ENCODE peak calls at places on chromosomes 3 and 15, in seven cellular contexts. One of them, this sample, is unnamed.

GRCh38 chr15:71790081-71790480 is 20.3 kb upstream of the NR2E3 start:
- DNase-seq in Peyer's patch: no peak
- DNase-seq in fibroblast of pulmonary artery: no peak
- DNase-seq in AG09309: no peak
- DNase-seq in sigmoid colon: peak
- DNase-seq in cardiac muscle cell: no peak
- DNase-seq in uterus: no peak
- DNase-seq in this sample: no peak

GRCh38 chr3:65539620-65540019 is 499.1 kb downstream of the MAGI1 start:
- DNase-seq in Peyer's patch: no peak
- DNase-seq in fibroblast of pulmonary artery: no peak
- DNase-seq in AG09309: no peak
- DNase-seq in sigmoid colon: no peak
- DNase-seq in cardiac muscle cell: no peak
- DNase-seq in uterus: no peak
- DNase-seq in this sample: no peak

GRCh38 chr3:4739289-4740236 is 239.7 kb upstream of the BHLHE40 start:
- DNase-seq in Peyer's patch: no peak
- DNase-seq in fibroblast of pulmonary artery: no peak
- DNase-seq in AG09309: no peak
- DNase-seq in sigmoid colon: no peak
- DNase-seq in cardiac muscle cell: no peak
- DNase-seq in uterus: no peak
- DNase-seq in this sample: no peak

GRCh38 chr3:115927210-115927609 is 303.9 kb downstream of the GAP43 start:
- DNase-seq in Peyer's patch: no peak
- DNase-seq in fibroblast of pulmonary artery: peak
- DNase-seq in AG09309: no peak
- DNase-seq in sigmoid colon: no peak
- DNase-seq in cardiac muscle cell: peak
- DNase-seq in uterus: no peak
- DNase-seq in this sample: no peak

GRCh38 chr3:73137736-73138403 is 76.4 kb downstream of the EBLN2 start:
- DNase-seq in Peyer's patch: no peak
- DNase-seq in fibroblast of pulmonary artery: no peak
- DNase-seq in AG09309: no peak
- DNase-seq in sigmoid colon: no peak
- DNase-seq in cardiac muscle cell: no peak
- DNase-seq in uterus: no peak
- DNase-seq in this sample: no peak

GRCh38 chr3:135041586-135041985 is 246.5 kb downstream of the EPHB1 start:
- DNase-seq in Peyer's patch: no peak
- DNase-seq in fibroblast of pulmonary artery: no peak
- DNase-seq in AG09309: no peak
- DNase-seq in sigmoid colon: no peak
- DNase-seq in cardiac muscle cell: no peak
- DNase-seq in uterus: no peak
- DNase-seq in this sample: no peak

GRCh38 chr3:176505878-176506621 is 691.2 kb downstream of the TBL1XR1 start:
- DNase-seq in Peyer's patch: no peak
- DNase-seq in fibroblast of pulmonary artery: no peak
- DNase-seq in AG09309: no peak
- DNase-seq in sigmoid colon: no peak
- DNase-seq in cardiac muscle cell: no peak
- DNase-seq in uterus: no peak
- DNase-seq in this sample: no peak

GRCh38 chr3:172673210-172673679 is 37.6 kb downstream of the NCEH1 start:
- DNase-seq in Peyer's patch: peak
- DNase-seq in fibroblast of pulmonary artery: peak
- DNase-seq in AG09309: peak
- DNase-seq in sigmoid colon: peak
- DNase-seq in cardiac muscle cell: peak
- DNase-seq in uterus: no peak
- DNase-seq in this sample: peak

GRCh38 chr3:193592841-193593665 is at the start of gene OPA1:
- DNase-seq in Peyer's patch: peak
- DNase-seq in fibroblast of pulmonary artery: peak
- DNase-seq in AG09309: peak
- DNase-seq in sigmoid colon: peak
- DNase-seq in cardiac muscle cell: peak
- DNase-seq in uterus: peak
- DNase-seq in this sample: peak
- TF ChIP-seq CTCF in Peyer's patch: no peak
- TF ChIP-seq CTCF in fibroblast of pulmonary artery: peak
- TF ChIP-seq CTCF in AG09309: peak
- TF ChIP-seq CTCF in sigmoid colon: peak
- TF ChIP-seq CTCF in cardiac muscle cell: peak
- TF ChIP-seq CTCF in uterus: peak
- TF ChIP-seq CTCF in this sample: peak

DNA sequence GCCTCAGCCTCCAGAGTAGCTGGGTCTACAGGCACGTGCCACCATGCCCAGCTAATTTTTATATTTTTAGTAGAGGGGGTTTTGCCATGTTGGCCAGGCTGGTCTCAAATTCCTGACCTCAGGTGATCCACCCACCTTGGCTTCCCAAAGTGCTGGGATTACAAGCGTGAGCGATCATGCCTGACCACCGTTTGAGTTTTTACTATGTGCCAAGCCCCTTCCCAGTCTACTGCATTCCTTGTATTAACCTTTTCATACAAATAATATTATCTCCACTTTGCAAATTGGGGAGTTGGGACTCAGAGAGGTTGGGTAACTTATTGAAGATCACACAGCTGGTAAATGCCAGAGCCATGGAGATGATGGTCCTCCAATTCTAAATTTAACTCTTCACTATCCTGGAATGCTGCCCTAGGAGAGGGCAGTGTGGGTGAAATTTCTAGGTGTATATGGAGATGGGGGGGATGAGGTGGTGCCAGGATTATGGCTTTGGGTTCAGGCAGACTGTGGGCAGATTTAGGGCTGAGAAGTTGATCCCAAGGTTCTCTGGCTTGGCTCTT is 1.0 kb upstream of the PXK start:
- DNase-seq in Peyer's patch: no peak
- DNase-seq in fibroblast of pulmonary artery: no peak
- DNase-seq in AG09309: no peak
- DNase-seq in sigmoid colon: no peak
- DNase-seq in cardiac muscle cell: no peak
- DNase-seq in uterus: no peak
- DNase-seq in this sample: no peak
- H3K4me3 ChIP-seq in Peyer's patch: no peak
- H3K4me3 ChIP-seq in fibroblast of pulmonary artery: no peak
- H3K4me3 ChIP-seq in AG09309: no peak
- H3K4me3 ChIP-seq in sigmoid colon: no peak
- H3K4me3 ChIP-seq in cardiac muscle cell: no peak
- H3K4me3 ChIP-seq in uterus: no peak
- H3K4me3 ChIP-seq in this sample: no peak

GRCh38 chr3:12896206-12896697 is 54.9 kb upstream of the RPL32 start:
- DNase-seq in Peyer's patch: no peak
- DNase-seq in fibroblast of pulmonary artery: peak
- DNase-seq in AG09309: no peak
- DNase-seq in sigmoid colon: no peak
- DNase-seq in cardiac muscle cell: peak
- DNase-seq in uterus: no peak
- DNase-seq in this sample: no peak
- TF ChIP-seq CTCF in Peyer's patch: no peak
- TF ChIP-seq CTCF in fibroblast of pulmonary artery: no peak
- TF ChIP-seq CTCF in AG09309: no peak
- TF ChIP-seq CTCF in sigmoid colon: no peak
- TF ChIP-seq CTCF in cardiac muscle cell: no peak
- TF ChIP-seq CTCF in uterus: no peak
- TF ChIP-seq CTCF in this sample: no peak

GRCh38 chr3:197000211-197000610 is 29.4 kb downstream of the MELTF start:
- DNase-seq in Peyer's patch: no peak
- DNase-seq in fibroblast of pulmonary artery: peak
- DNase-seq in AG09309: no peak
- DNase-seq in sigmoid colon: peak
- DNase-seq in cardiac muscle cell: peak
- DNase-seq in uterus: no peak
- DNase-seq in this sample: no peak

GRCh38 chr3:196998966-196999760 is 30.5 kb downstream of the MELTF start:
- DNase-seq in Peyer's patch: no peak
- DNase-seq in fibroblast of pulmonary artery: no peak
- DNase-seq in AG09309: no peak
- DNase-seq in sigmoid colon: peak
- DNase-seq in cardiac muscle cell: no peak
- DNase-seq in uterus: no peak
- DNase-seq in this sample: no peak

GRCh38 chr3:197002701-197003454 is 26.7 kb downstream of the MELTF start:
- DNase-seq in Peyer's patch: peak
- DNase-seq in fibroblast of pulmonary artery: peak
- DNase-seq in AG09309: no peak
- DNase-seq in sigmoid colon: peak
- DNase-seq in cardiac muscle cell: peak
- DNase-seq in uterus: peak
- DNase-seq in this sample: peak

GRCh38 chr3:197001972-197002700 is 27.5 kb downstream of the MELTF start:
- DNase-seq in Peyer's patch: no peak
- DNase-seq in fibroblast of pulmonary artery: peak
- DNase-seq in AG09309: no peak
- DNase-seq in sigmoid colon: no peak
- DNase-seq in cardiac muscle cell: peak
- DNase-seq in uterus: peak
- DNase-seq in this sample: peak

DNA sequence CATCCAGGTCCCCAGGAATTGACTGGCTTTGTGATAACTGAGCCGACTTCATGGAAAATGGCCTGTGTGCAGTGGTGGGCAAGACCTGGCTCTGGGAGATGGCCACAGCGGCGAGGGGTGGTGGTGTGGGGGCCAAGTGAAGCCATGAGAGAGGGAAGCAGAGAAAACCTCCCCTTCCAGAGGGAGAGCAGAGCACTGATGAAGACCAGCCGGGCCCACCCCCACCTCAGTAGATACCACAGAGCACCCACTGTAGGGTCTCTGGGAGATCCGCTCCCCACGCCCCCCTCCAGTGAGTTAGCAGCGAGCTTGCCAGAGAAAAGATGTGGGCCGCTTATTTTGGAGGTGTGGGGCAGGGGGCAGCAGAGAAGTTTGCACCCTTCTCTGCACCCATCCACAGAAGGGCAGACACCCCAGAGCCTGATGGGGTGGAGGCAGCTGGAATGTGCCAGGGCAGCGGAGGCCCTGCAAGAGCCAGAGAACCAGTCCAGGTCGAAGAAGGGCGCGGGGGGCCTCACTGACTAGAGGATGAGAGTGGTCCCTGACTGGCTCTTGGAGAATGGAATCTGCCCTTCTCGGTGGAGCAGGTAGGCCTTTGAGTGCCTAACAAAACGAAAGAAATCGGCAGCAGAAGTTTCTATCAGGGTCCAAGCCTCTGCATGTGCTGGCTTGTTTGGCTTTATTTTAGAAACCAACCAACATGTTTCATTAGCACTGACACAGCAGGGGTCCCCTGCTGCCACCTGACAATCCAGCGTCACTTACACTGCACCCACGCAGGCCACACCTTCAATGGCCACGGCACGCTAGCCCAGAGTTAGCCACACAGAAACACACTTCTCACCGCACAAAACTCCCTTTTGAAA is 28.3 kb downstream of the MELTF start:
- DNase-seq in Peyer's patch: no peak
- DNase-seq in fibroblast of pulmonary artery: no peak
- DNase-seq in AG09309: no peak
- DNase-seq in sigmoid colon: peak
- DNase-seq in cardiac muscle cell: no peak
- DNase-seq in uterus: no peak
- DNase-seq in this sample: no peak
- H3K4me3 ChIP-seq in Peyer's patch: no peak
- H3K4me3 ChIP-seq in fibroblast of pulmonary artery: no peak
- H3K4me3 ChIP-seq in AG09309: no peak
- H3K4me3 ChIP-seq in sigmoid colon: peak
- H3K4me3 ChIP-seq in cardiac muscle cell: no peak
- H3K4me3 ChIP-seq in uterus: no peak
- H3K4me3 ChIP-seq in this sample: no peak

DNA sequence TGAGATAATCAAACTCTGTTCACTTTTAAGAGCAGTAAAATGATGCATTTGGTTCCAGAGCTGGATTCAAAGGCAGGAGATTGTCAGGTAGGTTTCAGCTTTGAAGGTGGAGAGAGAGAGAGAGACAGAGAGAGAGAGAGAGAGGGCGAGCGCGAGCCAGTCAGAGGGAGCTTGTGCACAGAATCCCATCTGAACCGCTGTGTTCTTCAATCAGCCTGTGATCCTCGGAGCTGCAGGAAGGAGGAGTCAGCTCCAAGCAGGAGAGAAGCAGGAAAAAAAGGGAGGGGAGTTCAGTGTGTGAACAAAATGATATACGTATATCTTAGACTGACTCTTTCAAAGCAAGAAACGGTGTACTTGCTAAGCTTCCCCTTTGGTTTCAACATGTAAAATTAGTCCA is at the start of gene GPR149:
- DNase-seq in Peyer's patch: no peak
- DNase-seq in fibroblast of pulmonary artery: no peak
- DNase-seq in AG09309: no peak
- DNase-seq in sigmoid colon: no peak
- DNase-seq in cardiac muscle cell: no peak
- DNase-seq in uterus: no peak
- DNase-seq in this sample: no peak
- TF ChIP-seq CTCF in Peyer's patch: no peak
- TF ChIP-seq CTCF in fibroblast of pulmonary artery: no peak
- TF ChIP-seq CTCF in AG09309: no peak
- TF ChIP-seq CTCF in sigmoid colon: no peak
- TF ChIP-seq CTCF in cardiac muscle cell: no peak
- TF ChIP-seq CTCF in uterus: no peak
- TF ChIP-seq CTCF in this sample: no peak